ENCODE peak calls at places on chromosomes 16 and 17, in seven cellular contexts. C is NCI-H1417, Y is T-helper 17 cell, Q is tibial nerve, J is astrocyte of the cerebellum, U is AG10803, A is NCI-H2171 treated with DMSO at 0.1 percent for 48 hours. I is an unnamed sample.

GRCh38 chr16:83403751-83404150 is 404.0 kb upstream of the HSBP1 start:
- DNase-seq in C (no peak), Y (no peak), Q (no peak), J (peak), U (peak), A (no peak), I (no peak)

GRCh38 chr16:69522732-69523404 is 42.9 kb upstream of the NFAT5 start:
- DNase-seq in C (no peak), Y (no peak), Q (no peak), J (no peak), U (no peak), A (peak), I (peak)

GRCh38 chr17:59435238-59435637 is 103.8 kb downstream of the YPEL2 start:
- DNase-seq in C (no peak), Y (no peak), Q (no peak), J (peak), U (peak), A (no peak), I (no peak)

GRCh38 chr16:23509763-23510153 is 536 bp downstream of the GGA2 start:
- DNase-seq in C (peak), Y (peak), Q (no peak), J (no peak), U (peak), A (no peak), I (peak)

GRCh38 chr17:43216762-43217613 is 5.3 kb downstream of the TMEM106A start:
- DNase-seq in C (no peak), Y (no peak), Q (no peak), J (no peak), U (no peak), A (no peak), I (no peak)

GRCh38 chr17:41956522-41956921 is 10.1 kb upstream of the CNP start:
- DNase-seq in C (no peak), Y (no peak), Q (no peak), J (no peak), U (no peak), A (no peak), I (no peak)

GRCh38 chr17:45894022-45894784 is at the start of gene MAPT:
- DNase-seq in C (peak), Y (peak), Q (peak), J (peak), U (peak), A (peak), I (peak)

GRCh38 chr17:57672205-57672632 is 72.9 kb downstream of the CCDC182 start:
- DNase-seq in C (no peak), Y (no peak), Q (no peak), J (peak), U (peak), A (peak), I (no peak)

GRCh38 chr17:82603981-82604448 is 44.2 kb downstream of the WDR45B start:
- DNase-seq in C (no peak), Y (no peak), Q (peak), J (no peak), U (no peak), A (no peak), I (no peak)

GRCh38 chr17:48244121-48244711 is 136.7 kb downstream of the SNX11 start:
- DNase-seq in C (no peak), Y (no peak), Q (no peak), J (peak), U (peak), A (no peak), I (peak)

GRCh38 chr17:8728991-8729390 is 15.6 kb downstream of the CCDC42 start:
- DNase-seq in C (no peak), Y (no peak), Q (no peak), J (no peak), U (no peak), A (no peak), I (no peak)

GRCh38 chr16:89924298-89924924 is 1.3 kb downstream of the TUBB3 start:
- DNase-seq in C (peak), Y (no peak), Q (no peak), J (no peak), U (peak), A (peak), I (peak)